ENCODE peak calls at places on chromosomes 5 and 9, in nine cellular contexts. T is testis; G is AG04450; C is pancreas; H is PC-3; F is colonic mucosa; I is A549; M is CD8-positive, alpha-beta T cell; O is tibial nerve. X is an unnamed sample.
A peak's percentile ranks its signal among the peaks of the same experiment; 100 is the strongest.

GRCh38 chr5:124596595-124597388 is 149.6 kb downstream of the ZNF608 start:
- DNase-seq in T (no peak), G (peak; percentile 82), C (peak; percentile 34), H (peak; percentile 81), F (no peak), I (peak; percentile 91), M (no peak), O (no peak), X (no peak)

GRCh38 chr5:142280066-142281011 is 44.5 kb downstream of the SPRY4 start:
- DNase-seq in T (no peak), G (no peak), C (no peak), H (no peak), F (no peak), I (no peak), M (no peak), O (no peak), X (no peak)

GRCh38 chr9:137581361-137582285 is 2.9 kb upstream of the DPH7 start:
- DNase-seq in T (no peak), G (no peak), C (no peak), H (no peak), F (no peak), I (no peak), M (no peak), O (no peak), X (no peak)

GRCh38 chr5:177300236-177300880 is 3.2 kb downstream of the RAB24 start:
- DNase-seq in T (no peak), G (peak; percentile 39), C (peak; percentile 68), H (peak; percentile 56), F (peak; percentile 71), I (no peak), M (peak; percentile 42), O (no peak), X (no peak)

GRCh38 chr9:88387035-88387732 is 1.1 kb upstream of the SPIN1 start:
- DNase-seq in T (peak; percentile 72), G (no peak), C (peak; percentile 57), H (peak; percentile 60), F (peak; percentile 76), I (peak; percentile 54), M (no peak), O (no peak), X (peak; percentile 21)

GRCh38 chr9:125990793-125991220 is 243.6 kb downstream of the PBX3 start:
- DNase-seq in T (peak; percentile 79), G (no peak), C (no peak), H (no peak), F (no peak), I (no peak), M (no peak), O (no peak), X (peak; percentile 42)

GRCh38 chr9:122827759-122828090 is 663 bp downstream of the PDCL start:
- DNase-seq in T (peak; percentile 31), G (no peak), C (no peak), H (no peak), F (no peak), I (peak; percentile 24), M (no peak), O (no peak), X (no peak)

GRCh38 chr9:120928720-120929389 is 2.3 kb upstream of the TRAF1 start:
- DNase-seq in T (peak; percentile 74), G (no peak), C (peak; percentile 82), H (no peak), F (peak; percentile 84), I (peak; percentile 57), M (peak; percentile 74), O (peak; percentile 59), X (no peak)

GRCh38 chr9:113526841-113527240 is 63.3 kb downstream of the RGS3 start:
- DNase-seq in T (no peak), G (no peak), C (no peak), H (no peak), F (no peak), I (no peak), M (no peak), O (no peak), X (no peak)

GRCh38 chr5:175444060-175444904 is at the start of gene DRD1:
- DNase-seq in T (peak; percentile 37), G (no peak), C (no peak), H (peak; percentile 40), F (peak; percentile 42), I (peak; percentile 50), M (peak; percentile 37), O (no peak), X (peak; percentile 33)

GRCh38 chr5:142425286-142426065 is 100.7 kb upstream of the SPRY4 start:
- DNase-seq in T (no peak), G (peak; percentile 24), C (no peak), H (no peak), F (no peak), I (no peak), M (no peak), O (no peak), X (no peak)

GRCh38 chr5:171102877-171103610 is 206.0 kb upstream of the TLX3 start:
- DNase-seq in T (no peak), G (no peak), C (no peak), H (no peak), F (no peak), I (no peak), M (no peak), O (no peak), X (no peak)

GRCh38 chr5:72988769-72989168 is 32.9 kb downstream of the FCHO2 start:
- DNase-seq in T (peak; percentile 42), G (no peak), C (no peak), H (no peak), F (no peak), I (no peak), M (no peak), O (no peak), X (no peak)

GRCh38 chr5:60722416-60722815 is 22.4 kb upstream of the DEPDC1B start:
- DNase-seq in T (no peak), G (no peak), C (no peak), H (no peak), F (no peak), I (no peak), M (no peak), O (no peak), X (no peak)

GRCh38 chr5:172407861-172408260 is 46.5 kb downstream of the SH3PXD2B start:
- DNase-seq in T (no peak), G (no peak), C (no peak), H (peak; percentile 89), F (no peak), I (no peak), M (no peak), O (no peak), X (no peak)
- H3K27ac ChIP-seq in T (peak overlapping the region; percentile 48), G (peak overlapping the region; percentile 55), C (no peak overlapping the region), H (peak overlapping the region; percentile 85), F (no peak overlapping the region), I (no peak overlapping the region), M (no peak overlapping the region), O (peak overlapping the region; percentile 97), X (no peak overlapping the region)

GRCh38 chr9:133509179-133510083 is 15.3 kb downstream of the MYMK start:
- DNase-seq in T (no peak), G (no peak), C (no peak), H (peak; percentile 35), F (peak; percentile 46), I (no peak), M (peak; percentile 40), O (no peak), X (no peak)
- TF ChIP-seq CTCF in T (no peak), G (no peak), C (no peak), H (no peak), F (no peak), I (no peak), M (no peak), O (no peak), X (no peak)

DNA sequence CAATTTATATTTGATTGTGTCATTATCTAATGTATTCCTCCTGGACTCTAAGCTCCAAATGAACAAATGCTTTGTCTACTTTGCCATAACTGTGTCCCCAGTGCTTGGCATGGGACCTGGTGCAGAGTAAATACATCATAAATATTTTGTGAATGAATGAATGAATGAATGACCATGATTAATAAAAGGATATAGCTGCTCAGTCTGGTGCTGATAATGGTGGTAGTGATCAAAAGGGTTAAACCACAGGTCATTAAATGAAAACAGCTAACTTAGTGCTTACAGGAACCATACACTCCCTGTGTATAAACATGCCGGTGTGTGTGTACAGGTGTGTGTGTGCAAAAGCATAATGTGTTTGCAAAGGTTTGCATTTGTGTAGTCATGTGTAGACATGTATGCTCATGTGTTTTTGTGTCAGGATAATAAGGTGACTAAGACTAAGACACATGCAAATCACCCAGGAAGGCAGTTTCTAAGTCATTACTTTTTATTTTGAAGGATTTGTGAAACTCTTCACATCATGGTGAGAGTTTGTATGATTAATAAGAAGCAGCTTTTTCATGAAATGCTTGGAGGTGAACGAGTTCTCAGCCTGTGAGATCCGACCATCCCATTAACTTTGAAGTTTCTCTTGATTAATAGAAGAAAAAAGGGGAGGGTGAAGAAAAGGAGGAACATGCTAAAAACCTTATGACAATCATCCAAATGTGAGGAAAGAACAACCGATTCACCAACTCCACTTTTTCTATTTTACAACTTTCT is 24.6 kb downstream of the SPARC start:
- DNase-seq in T (no peak), G (no peak), C (no peak), H (no peak), F (no peak), I (no peak), M (no peak), O (no peak), X (no peak)
- H3K27ac ChIP-seq in T (peak overlapping the region; percentile 53), G (no peak overlapping the region), C (no peak overlapping the region), H (no peak overlapping the region), F (no peak overlapping the region), I (no peak overlapping the region), M (no peak overlapping the region), O (peak overlapping the region; percentile 95), X (no peak overlapping the region)

GRCh38 chr5:39200081-39200480 is 19.3 kb downstream of the FYB1 start:
- DNase-seq in T (no peak), G (no peak), C (no peak), H (no peak), F (no peak), I (no peak), M (no peak), O (no peak), X (no peak)

GRCh38 chr5:39201795-39202593 is 17.4 kb downstream of the FYB1 start:
- DNase-seq in T (no peak), G (no peak), C (no peak), H (no peak), F (no peak), I (no peak), M (no peak), O (no peak), X (no peak)

GRCh38 chr5:39199335-39199734 is 20.0 kb downstream of the FYB1 start:
- DNase-seq in T (no peak), G (no peak), C (no peak), H (no peak), F (no peak), I (no peak), M (no peak), O (no peak), X (no peak)

GRCh38 chr5:39202594-39203290 is 16.6 kb downstream of the FYB1 start:
- DNase-seq in T (no peak), G (no peak), C (no peak), H (no peak), F (no peak), I (no peak), M (no peak), O (no peak), X (no peak)

DNA sequence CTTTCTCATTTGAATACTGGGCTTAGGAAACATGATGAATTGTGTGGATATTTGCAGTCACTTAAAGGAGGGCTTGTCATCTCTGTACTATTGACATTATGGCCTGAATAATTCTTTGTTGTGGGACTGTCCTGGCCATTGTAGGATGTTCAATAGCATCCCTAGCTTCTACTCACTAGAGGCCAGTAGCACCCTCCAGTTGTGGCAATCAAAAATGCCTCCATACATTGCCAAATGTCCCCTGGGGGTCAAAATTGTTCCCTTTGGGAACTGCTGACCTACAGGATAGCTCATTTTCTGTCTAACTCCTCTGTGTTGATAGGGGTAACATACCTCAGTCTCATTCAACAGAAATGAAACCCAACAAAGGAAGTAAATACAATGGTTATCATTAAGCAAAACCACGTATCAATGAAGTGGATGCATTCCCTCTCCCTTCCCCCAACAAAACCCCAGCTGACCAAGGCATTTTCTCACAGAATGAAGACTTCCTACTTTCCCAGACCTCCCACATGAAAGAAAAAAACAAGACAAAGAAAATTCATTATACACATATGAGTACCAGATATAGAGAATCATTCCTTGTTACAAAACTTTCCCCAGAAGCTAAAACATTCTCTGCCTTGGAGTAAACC is 18.1 kb downstream of the FYB1 start:
- DNase-seq in T (no peak), G (no peak), C (no peak), H (peak; percentile 57), F (no peak), I (no peak), M (no peak), O (no peak), X (no peak)
- TF ChIP-seq CTCF in T (no peak), G (peak; percentile 6), C (no peak), H (peak; percentile 54), F (no peak), I (no peak), M (peak; percentile 45), O (no peak), X (no peak)

X was measured in WERI-Rb-1.